ENCODE peak calls at places on chromosomes 7 and 10, in nine cellular contexts. D is cardiac muscle cell, P is brain microvascular endothelial cell, J is PC-3, B is fibroblast of lung, O is suprapubic skin, M is hepatocyte, L is kidney, Y is mammary epithelial cell. E is an unnamed sample.

GRCh38 chr7:48311464-48311863 is 140.2 kb downstream of the ABCA13 start:
- DNase-seq in B (no peak), O (no peak), M (no peak), P (no peak), L (no peak), J (no peak), Y (no peak), D (no peak), E (no peak)

GRCh38 chr10:70974351-70974901 is 86.1 kb upstream of the PCBD1 start:
- DNase-seq in D (no peak), J (peak; percentile 78), Y (peak; percentile 17), O (no peak), B (peak; percentile 61), P (peak; percentile 7), L (peak; percentile 40), M (peak; percentile 20), E (no peak)

GRCh38 chr7:30977896-30978564 is 14.3 kb downstream of the GHRHR start:
- DNase-seq in Y (peak; percentile 21), L (no peak), B (no peak), M (peak; percentile 72), O (peak; percentile 45), D (peak; percentile 65), P (no peak), J (peak; percentile 74), E (peak; percentile 71)

GRCh38 chr7:98816206-98816605 is 53.6 kb downstream of the TMEM130 start:
- DNase-seq in J (no peak), M (no peak), O (no peak), L (no peak), B (no peak), D (no peak), P (no peak), Y (no peak), E (no peak)

GRCh38 chr7:149067869-149068268 is 22.6 kb downstream of the ZNF786 start:
- DNase-seq in J (peak; percentile 8), L (no peak), M (no peak), O (no peak), D (no peak), B (no peak), Y (no peak), P (no peak), E (no peak)

GRCh38 chr10:22761569-22762220 is 47.3 kb upstream of the PIP4K2A start:
- DNase-seq in J (no peak), D (no peak), B (no peak), O (no peak), P (no peak), M (no peak), L (no peak), Y (no peak), E (no peak)

GRCh38 chr7:3909128-3909527 is 608.1 kb downstream of the SDK1 start:
- DNase-seq in B (no peak), J (no peak), L (no peak), D (no peak), M (no peak), P (no peak), Y (no peak), O (no peak), E (no peak)

GRCh38 chr10:33123680-33124079 is 165.7 kb upstream of the ITGB1 start:
- DNase-seq in O (no peak), J (peak; percentile 14), D (no peak), P (no peak), B (no peak), Y (no peak), M (no peak), L (no peak), E (no peak)

GRCh38 chr7:29806131-29806792 is at the start of gene WIPF3:
- DNase-seq in P (no peak), M (peak; percentile 84), D (peak; percentile 70), O (no peak), Y (no peak), L (peak; percentile 77), J (peak; percentile 40), B (peak; percentile 16), E (peak; percentile 40)

GRCh38 chr10:69486922-69487730 is 35.9 kb downstream of the TSPAN15 start:
- DNase-seq in O (no peak), D (peak; percentile 46), Y (peak; percentile 79), L (peak; percentile 81), M (no peak), J (no peak), P (no peak), B (no peak), E (no peak)

GRCh38 chr7:22791204-22792158 is 31.2 kb downstream of the TOMM7 start:
- DNase-seq in J (no peak), M (no peak), D (no peak), Y (no peak), L (no peak), B (peak; percentile 66), O (no peak), P (peak; percentile 20), E (no peak)

GRCh38 chr7:12737364-12737763 is 49.9 kb downstream of the ARL4A start:
- DNase-seq in P (no peak), L (no peak), J (no peak), D (no peak), O (no peak), M (no peak), Y (no peak), B (no peak), E (no peak)

GRCh38 chr10:76025124-76025477 is 593.7 kb downstream of the LRMDA start:
- DNase-seq in B (no peak), M (no peak), O (no peak), Y (no peak), D (no peak), L (no peak), P (no peak), J (no peak), E (no peak)

GRCh38 chr7:92634924-92635519 is 44.8 kb upstream of the FAM133B start:
- DNase-seq in L (no peak), P (peak; percentile 76), D (no peak), M (peak; percentile 41), B (peak; percentile 87), Y (peak; percentile 85), O (no peak), J (peak; percentile 70), E (no peak)

DNA sequence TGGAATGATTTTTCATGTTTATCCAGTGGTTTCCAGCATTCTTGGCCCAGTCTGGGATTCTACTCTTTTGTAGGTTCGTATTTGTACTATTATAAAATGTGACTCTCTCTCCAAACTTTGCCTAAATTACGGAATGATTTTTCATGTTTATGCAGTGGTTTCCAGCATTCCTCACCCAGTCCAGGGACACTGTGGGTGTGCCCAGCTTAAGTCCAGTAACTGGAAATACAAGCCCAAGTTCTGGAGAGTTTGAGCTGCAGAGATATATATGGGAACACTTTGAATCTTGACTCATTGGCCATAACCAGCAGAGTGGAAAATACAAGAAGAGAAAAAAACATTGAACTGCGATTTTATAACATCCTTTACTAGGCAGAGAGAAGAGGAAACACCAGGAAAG is 5.9 kb upstream of the MAGI2 start:
- DNase-seq in J (peak; percentile 14), Y (no peak), D (no peak), O (no peak), P (no peak), B (no peak), M (no peak), L (no peak), E (no peak)
- H3K27ac ChIP-seq in J (no peak overlapping the region), Y (no peak overlapping the region), D (no peak overlapping the region), O (peak overlapping the region; percentile 75), P (no peak overlapping the region), B (peak overlapping the region; percentile 29), M (no peak overlapping the region), L (no peak overlapping the region), E (no peak overlapping the region)

GRCh38 chr10:2948127-2948854 is 119.1 kb upstream of the PFKP start:
- DNase-seq in B (no peak), Y (no peak), O (no peak), P (no peak), M (no peak), D (no peak), L (no peak), J (no peak), E (no peak)

GRCh38 chr10:2949948-2950354 is 117.4 kb upstream of the PFKP start:
- DNase-seq in J (peak; percentile 50), O (no peak), L (peak; percentile 55), D (no peak), M (no peak), B (peak; percentile 89), P (no peak), Y (peak; percentile 25), E (no peak)

GRCh38 chr10:2950546-2950945 is 116.8 kb upstream of the PFKP start:
- DNase-seq in J (no peak), B (no peak), P (no peak), O (no peak), L (no peak), Y (no peak), D (no peak), M (no peak), E (no peak)

GRCh38 chr10:2951235-2951835 is 116.0 kb upstream of the PFKP start:
- DNase-seq in O (no peak), B (no peak), M (no peak), D (no peak), P (no peak), J (no peak), Y (no peak), L (no peak), E (no peak)

GRCh38 chr10:2949221-2949947 is 118.0 kb upstream of the PFKP start:
- DNase-seq in D (no peak), P (no peak), B (no peak), J (no peak), L (no peak), O (no peak), Y (no peak), M (no peak), E (no peak)
- H3K36me3 ChIP-seq in D (no peaks in the 10 kb centered on the region), P (no peaks in the 10 kb centered on the region), B (no peaks in the 10 kb centered on the region), J (no peaks in the 10 kb centered on the region), L (no peaks in the 10 kb centered on the region), O (no peaks in the 10 kb centered on the region), Y (no peaks in the 10 kb centered on the region), M (no peaks in the 10 kb centered on the region), E (no peaks in the 10 kb centered on the region)

GRCh38 chr7:151012031-151012692 is 12.1 kb downstream of the ATG9B start:
- DNase-seq in D (no peak), M (peak; percentile 73), P (no peak), L (peak; percentile 69), B (peak; percentile 15), O (no peak), Y (no peak), J (no peak), E (no peak)
- H3K4me3 ChIP-seq in D (no peak overlapping the region), M (no peak overlapping the region), P (no peak overlapping the region), L (no peak overlapping the region), B (no peak overlapping the region), O (no peak overlapping the region), Y (no peak overlapping the region), J (no peak overlapping the region), E (no peak overlapping the region)

DNA sequence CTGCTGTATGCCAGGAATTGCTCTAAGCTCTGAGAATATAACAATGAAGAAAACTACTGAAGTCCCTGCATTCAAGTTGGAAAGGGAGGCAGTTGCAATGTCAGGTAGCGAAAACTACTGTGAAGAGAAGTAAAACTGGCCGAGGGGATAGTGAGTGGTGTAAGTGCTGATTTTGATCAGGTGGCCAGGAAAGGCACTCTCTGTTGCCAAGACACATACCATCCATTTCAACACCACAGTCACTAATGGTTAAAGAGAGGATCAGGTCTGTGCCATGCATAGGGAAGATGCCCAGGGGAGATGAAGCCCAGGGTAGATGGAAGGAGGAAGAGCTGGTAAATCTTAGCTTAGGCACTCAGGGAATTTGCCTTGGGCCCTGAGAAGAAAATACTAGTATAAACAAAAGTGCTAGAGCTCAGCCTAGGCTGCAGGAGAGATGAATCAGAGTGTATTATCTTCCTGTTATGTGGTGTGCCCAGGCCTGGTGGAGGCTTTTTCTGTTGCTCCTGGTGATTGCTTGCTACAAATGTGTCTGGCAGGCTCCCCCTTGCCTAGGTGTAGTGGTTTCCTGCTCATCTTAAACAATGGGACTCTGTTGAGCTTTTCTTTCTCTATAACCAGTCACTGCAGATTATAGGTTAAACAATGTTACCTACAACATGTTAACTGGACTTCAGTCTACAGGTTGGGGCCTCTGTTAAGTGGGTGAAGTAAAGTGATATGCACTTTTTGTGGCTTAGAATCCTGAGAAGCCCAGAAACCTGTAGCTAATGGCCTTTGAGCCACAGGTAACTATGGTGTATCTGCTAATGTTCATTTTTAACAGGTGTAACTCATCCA is 125.5 kb downstream of the LRRC4 start:
- DNase-seq in J (peak; percentile 16), O (no peak), M (no peak), P (peak; percentile 69), D (no peak), L (no peak), Y (peak; percentile 86), B (peak; percentile 68), E (no peak)
- H3K27ac ChIP-seq in J (no peak overlapping the region), O (no peak overlapping the region), M (peak overlapping the region; percentile 83), P (no peak overlapping the region), D (no peak overlapping the region), L (no peak overlapping the region), Y (peak overlapping the region; percentile 80), B (no peak overlapping the region), E (no peak overlapping the region)

E was measured in body of pancreas.